ENCODE peak calls at places on chromosomes 11 and 22, in nine cellular contexts. Q is colonic mucosa, U is neural progenitor cell, C is GM23248, Y is MM.1S, Z is IMR-90, D is HCT116, J is PC-3, N is fibroblast of lung. V is an unnamed sample.

GRCh38 chr11:82682003-82682751 is 51.5 kb downstream of the FAM181B start:
- DNase-seq in Q (peak; percentile 20), U (peak; percentile 73), C (peak; percentile 69), Y (peak; percentile 77), Z (peak; percentile 75), D (peak; percentile 65), J (peak; percentile 92), N (peak; percentile 63), V (peak; percentile 90)

GRCh38 chr22:21624120-21624879 is 5.5 kb downstream of the YDJC start:
- DNase-seq in Q (peak; percentile 41), U (peak; percentile 76), C (peak; percentile 62), Y (peak; percentile 19), Z (peak; percentile 23), D (no peak), J (peak; percentile 38), N (no peak), V (peak; percentile 50)

GRCh38 chr11:112315861-112316739 is 55.4 kb upstream of the PLET1 start:
- DNase-seq in Q (no peak), U (no peak), C (no peak), Y (no peak), Z (no peak), D (no peak), J (no peak), N (no peak), V (no peak)

GRCh38 chr11:27694992-27695391 is 5.3 kb downstream of the BDNF start:
- DNase-seq in Q (no peak), U (peak; percentile 34), C (peak; percentile 67), Y (no peak), Z (no peak), D (no peak), J (peak; percentile 69), N (peak; percentile 55), V (peak; percentile 57)

GRCh38 chr11:48141475-48142100 is 75.0 kb upstream of the OR4B1 start:
- DNase-seq in Q (no peak), U (no peak), C (peak; percentile 81), Y (no peak), Z (no peak), D (no peak), J (peak; percentile 45), N (peak; percentile 28), V (peak; percentile 10)

GRCh38 chr22:39654959-39655579 is 84.5 kb downstream of the CACNA1I start:
- DNase-seq in Q (no peak), U (no peak), C (no peak), Y (no peak), Z (no peak), D (no peak), J (no peak), N (no peak), V (no peak)

GRCh38 chr11:44784438-44784760 is 57.6 kb downstream of the TSPAN18 start:
- DNase-seq in Q (no peak), U (no peak), C (no peak), Y (no peak), Z (no peak), D (no peak), J (no peak), N (no peak), V (no peak)

GRCh38 chr11:119100246-119100959 is 1.2 kb downstream of the DPAGT1 start:
- DNase-seq in Q (no peak), U (peak; percentile 55), C (peak; percentile 65), Y (no peak), Z (peak; percentile 54), D (peak; percentile 61), J (peak; percentile 76), N (peak; percentile 46), V (peak; percentile 60)

GRCh38 chr22:31970490-31971444 is 26.4 kb downstream of the YWHAH start:
- DNase-seq in Q (peak; percentile 93), U (peak; percentile 92), C (peak; percentile 79), Y (peak; percentile 81), Z (peak; percentile 51), D (peak; percentile 63), J (peak; percentile 86), N (peak; percentile 39), V (peak; percentile 84)

GRCh38 chr11:100574894-100575769 is 112.0 kb upstream of the ARHGAP42 start:
- DNase-seq in Q (no peak), U (no peak), C (peak; percentile 21), Y (peak; percentile 23), Z (peak; percentile 59), D (peak; percentile 13), J (peak; percentile 80), N (peak; percentile 34), V (peak; percentile 39)

GRCh38 chr22:23225724-23226496 is 45.6 kb downstream of the BCR start:
- DNase-seq in Q (peak; percentile 83), U (no peak), C (peak; percentile 89), Y (no peak), Z (no peak), D (no peak), J (peak; percentile 82), N (peak; percentile 59), V (peak; percentile 37)

GRCh38 chr22:37420656-37421467 is 6.4 kb downstream of the ELFN2 start:
- DNase-seq in Q (no peak), U (no peak), C (peak; percentile 66), Y (no peak), Z (peak; percentile 54), D (no peak), J (no peak), N (peak; percentile 56), V (no peak)

GRCh38 chr11:130388607-130389205 is 39.7 kb downstream of the ADAMTS8 start:
- DNase-seq in Q (no peak), U (no peak), C (no peak), Y (no peak), Z (peak; percentile 27), D (no peak), J (no peak), N (no peak), V (no peak)

GRCh38 chr22:37746366-37747089 is 49.7 kb downstream of the TRIOBP start:
- DNase-seq in Q (peak; percentile 53), U (peak; percentile 36), C (peak; percentile 64), Y (no peak), Z (no peak), D (no peak), J (no peak), N (no peak), V (peak; percentile 57)

DNA sequence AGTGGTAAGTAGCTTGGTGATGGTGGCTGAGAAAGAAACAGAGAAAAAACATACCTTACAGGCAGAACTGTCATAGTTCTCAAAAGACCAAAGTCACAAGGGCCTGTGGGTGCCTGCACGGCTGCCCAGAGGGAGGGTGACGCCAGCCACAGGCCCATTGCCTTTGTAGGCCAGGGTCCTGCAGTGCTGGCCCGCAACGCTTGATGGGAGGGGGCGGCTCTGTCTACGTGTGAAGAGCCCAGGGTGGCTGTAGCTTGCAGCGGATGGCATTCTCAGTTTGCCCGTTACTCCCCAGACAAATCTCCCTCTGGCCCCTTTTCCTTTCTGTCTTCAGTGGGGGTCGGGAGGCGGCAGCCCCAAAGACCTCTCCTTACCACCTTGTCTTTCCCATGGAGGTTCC is 24.7 kb upstream of the B3GAT1 start:
- DNase-seq in Q (no peak), U (no peak), C (no peak), Y (no peak), Z (no peak), D (no peak), J (no peak), N (no peak), V (no peak)
- H3K9me3 ChIP-seq in Q (no peaks in the 10 kb centered on the region), U (no peaks in the 10 kb centered on the region), C (no peaks in the 10 kb centered on the region), Y (no peaks in the 10 kb centered on the region), Z (peaks cover 44% of the 10 kb centered on the region), D (no peaks in the 10 kb centered on the region), J (no peaks in the 10 kb centered on the region), N (no peaks in the 10 kb centered on the region), V (no peaks in the 10 kb centered on the region)

GRCh38 chr22:42769574-42770447 is 49.1 kb upstream of the A4GALT start:
- DNase-seq in Q (peak; percentile 41), U (peak; percentile 1), C (peak; percentile 86), Y (no peak), Z (peak; percentile 95), D (no peak), J (no peak), N (peak; percentile 90), V (no peak)
- H3K4me3 ChIP-seq in Q (no peak overlapping the region), U (no peak overlapping the region), C (no peak overlapping the region), Y (no peak overlapping the region), Z (no peak overlapping the region), D (no peak overlapping the region), J (no peak overlapping the region), N (no peak overlapping the region), V (peak overlapping the region; percentile 54)

DNA sequence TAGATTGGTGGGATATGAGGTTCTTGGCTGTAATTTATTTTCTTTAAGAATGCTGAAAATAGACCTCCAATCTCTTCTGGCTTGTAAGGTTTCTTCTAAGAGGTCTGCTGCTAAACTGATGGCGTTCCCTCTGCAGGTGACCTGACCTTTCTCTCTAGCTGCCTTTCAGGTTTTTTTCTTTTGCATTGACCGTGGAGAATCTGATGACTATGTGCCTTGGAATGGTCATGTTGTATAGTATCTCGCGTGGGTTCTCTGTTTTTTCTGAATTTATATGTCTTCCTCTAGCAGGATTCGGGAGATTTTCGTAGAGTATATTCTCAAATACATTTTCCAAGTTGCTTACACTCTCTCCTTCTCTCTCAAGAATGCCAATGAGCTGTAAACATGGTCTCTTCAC is 122.2 kb downstream of the DDX10 start:
- DNase-seq in Q (no peak), U (no peak), C (no peak), Y (no peak), Z (no peak), D (no peak), J (peak; percentile 44), N (no peak), V (no peak)
- H3K9ac ChIP-seq in Q (no peak overlapping the region), U (no peak overlapping the region), C (no peak overlapping the region), Y (no peak overlapping the region), Z (no peak overlapping the region), D (no peak overlapping the region), J (no peak overlapping the region), N (no peak overlapping the region), V (no peak overlapping the region)

GRCh38 chr22:47435826-47436225 is 673.4 kb downstream of the TBC1D22A start:
- DNase-seq in Q (no peak), U (no peak), C (no peak), Y (no peak), Z (no peak), D (no peak), J (no peak), N (no peak), V (no peak)

GRCh38 chr22:47434336-47435203 is 672.1 kb downstream of the TBC1D22A start:
- DNase-seq in Q (no peak), U (no peak), C (no peak), Y (no peak), Z (no peak), D (no peak), J (no peak), N (no peak), V (no peak)

GRCh38 chr22:47433627-47434026 is 671.2 kb downstream of the TBC1D22A start:
- DNase-seq in Q (no peak), U (no peak), C (no peak), Y (no peak), Z (no peak), D (no peak), J (no peak), N (no peak), V (no peak)

GRCh38 chr22:47435204-47435487 is 672.7 kb downstream of the TBC1D22A start:
- DNase-seq in Q (no peak), U (no peak), C (no peak), Y (no peak), Z (no peak), D (no peak), J (no peak), N (no peak), V (no peak)

GRCh38 chr22:47432683-47433082 is 670.2 kb downstream of the TBC1D22A start:
- DNase-seq in Q (no peak), U (no peak), C (no peak), Y (no peak), Z (no peak), D (no peak), J (no peak), N (no peak), V (no peak)
- H3K9me3 ChIP-seq in Q (no peaks in the 10 kb centered on the region), U (peaks cover 9% of the 10 kb centered on the region), C (no peaks in the 10 kb centered on the region), Y (no peaks in the 10 kb centered on the region), Z (peaks cover 29% of the 10 kb centered on the region), D (no peaks in the 10 kb centered on the region), J (no peaks in the 10 kb centered on the region), N (no peaks in the 10 kb centered on the region), V (peaks cover 34% of the 10 kb centered on the region)